ENCODE peak calls at places on chromosomes 3 and 15, in five cellular contexts. W, B, N, D and I are unnamed samples.

GRCh38 chr3:25313286-25313685 is 114.8 kb upstream of the RARB start:
- DNase-seq in W (no peak), B (no peak), N (no peak), D (no peak), I (no peak)

GRCh38 chr15:71072423-71072822 is 42.8 kb upstream of the THSD4 start:
- DNase-seq in W (no peak), B (no peak), N (no peak), D (no peak), I (no peak)

GRCh38 chr15:88810449-88810848 is 7.2 kb downstream of the ACAN start:
- DNase-seq in W (no peak), B (no peak), N (no peak), D (no peak), I (no peak)

GRCh38 chr15:68228143-68228970 is 1.2 kb downstream of the CLN6 start:
- DNase-seq in W (no peak), B (no peak), N (no peak), D (no peak), I (no peak)

GRCh38 chr15:60682115-60682514 is 203.2 kb upstream of the ICE2 start:
- DNase-seq in W (no peak), B (no peak), N (no peak), D (no peak), I (no peak)

GRCh38 chr15:25743160-25743908 is 119.8 kb downstream of the ATP10A start:
- DNase-seq in W (no peak), B (no peak), N (no peak), D (no peak), I (no peak)

GRCh38 chr15:68729789-68730201 is 90.9 kb downstream of the ANP32A start:
- DNase-seq in W (no peak), B (no peak), N (no peak), D (no peak), I (no peak)

GRCh38 chr3:149390772-149391212 is 13.3 kb upstream of the TM4SF1 start:
- DNase-seq in W (no peak), B (no peak), N (no peak), D (no peak), I (peak)

GRCh38 chr15:81224232-81224631 is 27.6 kb downstream of the IL16 start:
- DNase-seq in W (no peak), B (no peak), N (no peak), D (no peak), I (no peak)

GRCh38 chr3:179450321-179450720 is 949 bp downstream of the GNB4 start:
- DNase-seq in W (no peak), B (no peak), N (no peak), D (no peak), I (no peak)

GRCh38 chr3:7508821-7509220 is 647.9 kb downstream of the GRM7 start:
- DNase-seq in W (no peak), B (no peak), N (no peak), D (no peak), I (no peak)

GRCh38 chr3:13568515-13568995 is 19.6 kb downstream of the FBLN2 start:
- DNase-seq in W (no peak), B (no peak), N (no peak), D (no peak), I (no peak)

GRCh38 chr3:16066975-16067374 is 107.5 kb upstream of the GALNT15 start:
- DNase-seq in W (no peak), B (no peak), N (no peak), D (no peak), I (no peak)

GRCh38 chr3:133301194-133301593 is 98.7 kb upstream of the BFSP2 start:
- DNase-seq in W (no peak), B (no peak), N (no peak), D (no peak), I (no peak)

GRCh38 chr3:20258371-20258770 is 72.4 kb upstream of the SGO1 start:
- DNase-seq in W (no peak), B (no peak), N (no peak), D (no peak), I (no peak)

GRCh38 chr3:175965036-175965435 is 1105.9 kb downstream of the NAALADL2 start:
- DNase-seq in W (no peak), B (no peak), N (no peak), D (no peak), I (no peak)

GRCh38 chr15:40925863-40926658 is 3.1 kb upstream of the DLL4 start:
- DNase-seq in W (no peak), B (no peak), N (no peak), D (no peak), I (no peak)

GRCh38 chr3:17231537-17232261 is 346.9 kb downstream of the PLCL2 start:
- DNase-seq in W (no peak), B (no peak), N (peak), D (no peak), I (no peak)

GRCh38 chr3:189621948-189622603 is 9.1 kb upstream of the TP63 start:
- DNase-seq in W (no peak), B (no peak), N (no peak), D (no peak), I (no peak)

GRCh38 chr3:59540696-59541095 is 490.9 kb upstream of the CFAP20DC start:
- DNase-seq in W (no peak), B (no peak), N (no peak), D (peak), I (no peak)

GRCh38 chr3:120678331-120678845 is 3.7 kb downstream of the HGD start:
- DNase-seq in W (no peak), B (peak), N (peak), D (peak), I (peak)

GRCh38 chr3:124202754-124203153 is 210.8 kb upstream of the ROPN1 start:
- DNase-seq in W (no peak), B (no peak), N (no peak), D (no peak), I (no peak)

GRCh38 chr3:108835101-108835500 is 12.5 kb downstream of the TRAT1 start:
- DNase-seq in W (no peak), B (no peak), N (no peak), D (no peak), I (no peak)

GRCh38 chr15:58475573-58476524 is 44.1 kb downstream of the LIPC start:
- DNase-seq in W (no peak), B (no peak), N (peak), D (no peak), I (no peak)

GRCh38 chr15:68550004-68550403 is 28.8 kb upstream of the CORO2B start:
- DNase-seq in W (no peak), B (no peak), N (no peak), D (no peak), I (no peak)

GRCh38 chr3:126936110-126936509 is 46.8 kb upstream of the PLXNA1 start:
- DNase-seq in W (no peak), B (no peak), N (no peak), D (no peak), I (no peak)

GRCh38 chr15:97955040-97955439 is 5.5 kb upstream of the ARRDC4 start:
- DNase-seq in W (no peak), B (no peak), N (no peak), D (no peak), I (no peak)

GRCh38 chr15:98420837-98421236 is 227.5 kb upstream of the IGF1R start:
- DNase-seq in W (no peak), B (no peak), N (no peak), D (no peak), I (no peak)

GRCh38 chr3:5653426-5653825 is 465.9 kb downstream of the EDEM1 start:
- DNase-seq in W (no peak), B (no peak), N (no peak), D (no peak), I (no peak)

GRCh38 chr3:154538566-154539360 is 108.8 kb upstream of the GPR149 start:
- DNase-seq in W (no peak), B (no peak), N (no peak), D (no peak), I (no peak)

GRCh38 chr3:102301155-102301554 is 133.7 kb upstream of the ZPLD1 start:
- DNase-seq in W (no peak), B (no peak), N (no peak), D (no peak), I (no peak)

GRCh38 chr3:134869153-134869726 is 74.2 kb downstream of the EPHB1 start:
- DNase-seq in W (no peak), B (no peak), N (no peak), D (no peak), I (no peak)

GRCh38 chr3:157098823-157099185 is 61.1 kb downstream of the CCNL1 start:
- DNase-seq in W (no peak), B (no peak), N (no peak), D (no peak), I (no peak)

GRCh38 chr3:30114918-30115317 is 491.5 kb upstream of the TGFBR2 start:
- DNase-seq in W (no peak), B (no peak), N (no peak), D (no peak), I (no peak)

GRCh38 chr3:9398715-9399708 is 1.6 kb downstream of the SETD5 start:
- DNase-seq in W (no peak), B (peak), N (peak), D (no peak), I (peak)

DNA sequence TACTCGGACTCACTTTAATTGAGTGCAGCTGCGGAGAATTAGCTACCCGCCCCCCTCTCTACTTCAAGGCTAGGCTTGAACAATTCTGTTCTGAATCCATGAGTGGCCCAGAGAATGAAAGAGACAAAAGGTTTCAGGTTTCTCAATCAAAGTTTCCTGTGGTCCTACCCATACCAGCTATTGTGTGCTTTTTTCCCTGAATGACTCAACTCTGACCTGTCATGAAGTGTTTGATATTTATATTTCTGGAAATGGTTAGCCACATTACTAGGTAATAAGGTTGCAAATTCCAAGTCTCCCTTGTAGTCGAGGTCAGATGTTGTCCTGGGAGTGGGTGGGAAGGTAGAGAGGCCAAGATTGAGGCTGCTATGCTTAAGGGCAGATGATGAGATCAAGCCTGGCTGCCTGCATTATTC is 392.6 kb upstream of the TBL1XR1 start:
- DNase-seq in W (no peak), B (no peak), N (peak), D (no peak), I (peak)
- TF ChIP-seq KDM1A in W (no peak), B (no peak), N (no peak), D (no peak), I (no peak)

DNA sequence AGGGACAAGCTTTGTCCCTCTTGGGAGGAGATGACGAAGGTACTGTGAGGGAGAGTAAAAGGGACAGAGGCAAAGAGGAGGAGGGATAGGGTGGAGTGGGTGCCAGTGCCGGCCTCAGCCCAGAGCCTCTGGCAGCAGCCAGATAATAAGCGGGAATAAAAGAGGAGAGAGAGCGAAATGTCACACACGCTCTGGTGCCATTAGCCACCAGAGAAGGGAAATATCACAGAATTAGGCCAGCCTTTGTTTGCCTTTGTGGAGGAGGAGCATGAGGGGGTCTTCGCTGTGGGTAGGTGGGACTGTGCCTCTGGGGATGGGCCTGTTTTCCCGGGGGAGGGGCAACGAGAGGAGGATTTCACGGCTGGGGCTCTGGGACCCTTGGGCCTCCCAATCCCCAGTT is 67.8 kb downstream of the LINGO1 start:
- DNase-seq in W (no peak), B (no peak), N (no peak), D (no peak), I (no peak)
- TF ChIP-seq KDM1A in W (no peak), B (no peak), N (no peak), D (no peak), I (no peak)

DNA sequence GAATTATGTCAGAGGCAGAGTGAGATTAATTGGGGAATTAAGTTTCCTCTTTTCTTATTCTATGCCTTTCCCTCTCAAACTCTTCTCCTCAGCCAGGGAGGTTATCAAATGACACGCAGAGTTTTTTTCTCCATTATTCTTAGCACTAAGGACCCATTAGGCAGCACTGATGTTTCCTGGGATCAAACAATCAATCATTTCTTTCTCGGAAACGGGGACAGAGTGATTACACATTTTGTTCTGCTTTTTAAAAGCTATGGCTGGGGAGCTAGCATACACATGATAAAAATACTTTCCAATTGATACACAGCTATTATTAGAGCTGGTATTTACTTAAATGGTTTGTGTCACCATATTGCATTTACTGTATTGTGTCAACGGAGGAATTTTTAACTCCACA is 35.3 kb upstream of the PSMD6 start:
- DNase-seq in W (no peak), B (no peak), N (no peak), D (no peak), I (no peak)
- TF ChIP-seq KDM1A in W (no peak), B (no peak), N (no peak), D (no peak), I (no peak)

GRCh38 chr3:31404871-31405270 is 127.9 kb upstream of the STT3B start:
- DNase-seq in W (no peak), B (no peak), N (no peak), D (no peak), I (no peak)

GRCh38 chr3:31403197-31403596 is 129.5 kb upstream of the STT3B start:
- DNase-seq in W (no peak), B (no peak), N (no peak), D (no peak), I (no peak)

GRCh38 chr3:31402118-31402517 is 130.6 kb upstream of the STT3B start:
- DNase-seq in W (no peak), B (no peak), N (no peak), D (no peak), I (no peak)

DNA sequence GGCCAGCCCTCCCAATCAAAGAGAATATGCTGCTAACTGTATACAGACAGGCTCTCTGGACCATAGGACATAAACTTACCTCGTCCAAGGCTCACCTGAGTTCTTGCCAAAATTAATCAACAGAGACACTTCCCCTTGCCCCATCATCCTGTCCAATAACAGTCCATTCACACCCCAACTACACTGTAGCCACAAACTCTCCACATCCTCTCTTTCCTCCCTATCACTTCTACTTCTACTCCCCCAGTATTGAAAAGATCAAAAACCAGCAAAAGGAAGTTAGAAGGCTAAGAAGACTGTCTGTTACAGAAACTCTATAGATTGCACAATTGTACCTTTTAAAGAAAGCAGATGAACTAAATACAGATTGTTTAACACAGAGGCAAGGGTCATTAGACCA is 133.5 kb upstream of the STT3B start:
- DNase-seq in W (no peak), B (no peak), N (no peak), D (no peak), I (no peak)
- TF ChIP-seq KDM1A in W (no peak), B (no peak), N (no peak), D (no peak), I (no peak)

DNA sequence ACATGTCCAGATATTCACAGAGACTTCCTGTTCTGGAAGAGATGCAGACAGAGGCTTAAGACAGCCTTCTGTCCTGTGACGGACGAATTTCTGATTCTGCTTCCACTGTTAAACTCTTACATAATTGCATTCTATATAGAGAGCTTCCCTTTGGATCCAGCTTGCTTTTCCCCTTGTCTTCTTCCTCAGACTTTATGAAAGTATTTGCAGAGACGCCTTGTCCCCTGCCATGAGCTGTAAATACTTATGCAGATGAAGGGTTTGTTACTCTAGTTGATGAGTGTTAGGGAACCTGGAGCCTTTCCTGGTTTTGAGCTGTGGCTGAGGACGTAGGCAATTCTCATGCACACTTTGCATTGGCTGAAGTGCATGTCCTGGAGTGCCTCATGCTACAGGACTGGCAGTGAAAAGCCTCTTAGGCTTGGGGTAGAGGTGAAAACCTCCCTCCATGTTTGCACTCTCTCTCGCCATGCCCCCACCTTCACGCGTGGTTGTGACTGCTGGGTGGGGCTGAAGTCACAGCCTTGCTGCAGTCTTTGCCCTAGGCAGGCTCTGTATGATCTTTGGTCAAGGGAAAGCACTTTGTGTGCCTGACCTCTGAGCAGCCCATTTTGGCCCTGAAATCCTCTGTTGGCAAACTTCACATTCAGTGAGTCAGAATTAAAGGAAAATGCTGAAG is 286.6 kb downstream of the PTPRG start:
- DNase-seq in W (no peak), B (no peak), N (peak), D (no peak), I (no peak)
- TF ChIP-seq KDM1A in W (no peak), B (no peak), N (no peak), D (no peak), I (no peak)

DNA sequence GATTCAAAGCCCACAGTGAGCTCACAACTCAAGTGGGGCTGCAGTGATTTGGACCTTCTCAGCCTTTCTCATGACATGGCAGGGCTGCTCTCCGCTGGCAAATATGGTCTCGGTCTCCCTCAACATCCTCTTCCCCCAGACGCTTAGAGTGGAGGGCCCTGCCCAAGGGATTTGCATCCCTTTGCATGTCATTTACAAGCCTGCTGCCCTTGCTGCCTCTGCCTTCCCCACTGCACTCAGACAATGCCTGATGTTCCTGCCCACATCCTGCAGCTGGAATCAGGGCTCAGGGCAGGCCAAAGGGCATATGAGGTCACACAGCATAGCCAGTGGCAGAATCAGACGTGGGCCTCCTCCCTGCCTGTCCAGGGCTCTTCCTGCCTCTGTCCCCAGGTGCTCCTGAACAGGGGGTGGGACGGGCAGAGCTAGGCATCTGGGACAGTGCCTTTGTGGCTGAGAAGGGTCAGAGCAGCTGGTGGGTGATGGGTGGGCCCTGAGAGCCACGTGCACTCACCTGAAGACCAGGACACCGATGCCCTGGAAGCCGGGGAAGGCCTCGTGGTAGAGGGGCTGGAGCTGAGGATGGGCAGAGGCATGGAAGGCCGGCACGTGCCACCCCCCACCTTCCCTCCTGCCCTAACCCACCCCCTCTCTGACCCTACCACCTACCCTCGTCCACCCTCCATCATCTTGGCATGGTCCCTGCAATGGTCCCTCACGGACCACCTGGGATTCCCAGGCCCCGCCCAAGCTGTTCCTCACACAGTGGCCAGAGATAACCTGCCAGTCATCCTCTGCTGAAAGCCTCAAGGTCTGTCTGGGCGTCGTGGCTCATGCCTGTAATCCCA is 27.4 kb upstream of the GOLGA6C start:
- DNase-seq in W (no peak), B (no peak), N (no peak), D (no peak), I (no peak)
- TF ChIP-seq KDM1A in W (no peak), B (no peak), N (no peak), D (no peak), I (no peak)

GRCh38 chr3:23992051-23992628 is 47.1 kb downstream of the NR1D2 start:
- DNase-seq in W (no peak), B (no peak), N (no peak), D (no peak), I (no peak)
- TF ChIP-seq KDM1A in W (no peak), B (no peak), N (no peak), D (no peak), I (no peak)

DNA sequence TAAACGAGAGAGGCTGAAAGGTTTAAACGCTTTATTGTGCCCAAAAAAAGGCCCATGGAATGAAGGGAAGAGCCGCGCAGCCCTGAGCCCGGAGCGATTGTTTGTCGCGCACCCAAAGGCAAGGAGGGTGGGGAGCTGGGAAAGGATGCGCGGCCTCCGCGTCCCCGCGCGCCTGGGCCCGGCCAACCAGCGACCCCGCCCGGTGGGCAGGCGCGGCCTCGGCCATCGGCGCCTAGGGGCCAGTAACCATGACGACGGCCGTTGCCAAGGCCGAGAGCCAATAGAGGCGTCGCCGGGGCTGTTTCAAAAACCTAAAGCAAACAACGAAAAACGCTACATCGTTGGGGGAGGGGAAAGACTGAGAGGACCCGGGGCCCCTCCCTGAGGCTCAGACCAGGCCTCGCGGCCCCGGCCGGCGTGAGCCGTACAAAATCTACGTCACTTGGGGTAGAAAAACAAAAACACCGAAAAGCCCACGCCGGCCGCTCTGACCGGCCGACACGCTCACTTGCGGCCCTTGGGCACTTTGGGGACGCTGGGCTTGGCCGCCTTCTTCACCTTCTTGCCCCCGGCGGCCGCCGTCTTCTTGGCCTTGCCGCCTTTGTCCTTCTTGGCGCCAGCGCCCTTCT is 36.2 kb downstream of the HMCES start:
- DNase-seq in W (peak), B (peak), N (peak), D (no peak), I (peak)
- TF ChIP-seq KDM1A in W (peak), B (no peak), N (no peak), D (no peak), I (no peak)